ENCODE peak calls at places on chromosome 6, in seven cellular contexts. Y, Z, S, C, L, W and P are unnamed samples.

GRCh38 chr6:118894425-118895240 is 681 bp downstream of the ASF1A start:
- DNase-seq in S (peak; percentile 47), Y (no peak), L (peak; percentile 92), C (peak; percentile 72), Z (peak; percentile 48), W (peak; percentile 80), P (peak; percentile 77)

GRCh38 chr6:69096681-69097080 is 461.6 kb downstream of the ADGRB3 start:
- DNase-seq in L (no peak), C (no peak), S (no peak), Z (no peak), Y (no peak), W (no peak), P (no peak)

GRCh38 chr6:2939315-2940009 is 31.9 kb downstream of the SERPINB6 start:
- DNase-seq in Y (no peak), W (no peak), S (no peak), C (no peak), Z (no peak), L (no peak), P (no peak)

GRCh38 chr6:165663283-165663735 is 268 bp upstream of the PDE10A start:
- DNase-seq in L (peak; percentile 74), Y (no peak), S (no peak), Z (peak; percentile 59), W (no peak), C (peak; percentile 19), P (peak; percentile 43)

GRCh38 chr6:137738197-137738596 is 128.9 kb upstream of the TNFAIP3 start:
- DNase-seq in Y (no peak), L (no peak), S (no peak), C (peak; percentile 56), W (no peak), Z (no peak), P (no peak)

GRCh38 chr6:132089173-132089572 is 138.0 kb upstream of the CCN2 start:
- DNase-seq in Z (no peak), W (no peak), L (no peak), Y (no peak), S (no peak), C (no peak), P (no peak)

GRCh38 chr6:41712651-41713103 is 22.7 kb downstream of the TFEB start:
- DNase-seq in W (no peak), Y (no peak), Z (no peak), L (peak; percentile 87), C (peak; percentile 44), S (no peak), P (no peak)

GRCh38 chr6:89459501-89459900 is 26.5 kb downstream of the ANKRD6 start:
- DNase-seq in W (no peak), C (no peak), L (no peak), S (no peak), Y (no peak), Z (no peak), P (no peak)

GRCh38 chr6:108660251-108660650 is 99.5 kb downstream of the FOXO3 start:
- DNase-seq in W (no peak), L (no peak), S (no peak), Y (no peak), C (no peak), Z (no peak), P (peak; percentile 4)

GRCh38 chr6:33314515-33314942 is 651 bp upstream of the TAPBP start:
- DNase-seq in Z (peak; percentile 77), Y (no peak), W (peak; percentile 85), S (no peak), C (peak; percentile 74), L (peak; percentile 89), P (peak; percentile 73)

GRCh38 chr6:158231551-158232444 is 63.6 kb downstream of the GTF2H5 start:
- DNase-seq in C (peak; percentile 66), Y (peak; percentile 31), Z (peak; percentile 69), L (peak; percentile 91), S (peak; percentile 73), W (peak; percentile 81), P (peak; percentile 94)

GRCh38 chr6:88566746-88567534 is 396.5 kb downstream of the RNGTT start:
- DNase-seq in L (no peak), S (no peak), Y (no peak), C (no peak), Z (no peak), W (peak; percentile 56), P (peak; percentile 53)

GRCh38 chr6:160462551-160463109 is 114.5 kb downstream of the SLC22A3 start:
- DNase-seq in C (peak; percentile 92), Z (no peak), L (no peak), S (no peak), Y (no peak), W (peak; percentile 81), P (peak; percentile 30)

GRCh38 chr6:30647802-30648460 is 998 bp downstream of the C6orf136 start:
- DNase-seq in Y (no peak), L (no peak), S (no peak), C (no peak), Z (no peak), W (no peak), P (no peak)